ENCODE peak calls at places on chromosomes 13 and 19, in nine cellular contexts. P, S, Z, J, E, W, C, F and T are unnamed samples.

GRCh38 chr19:52034051-52034728 is 6.0 kb upstream of the ZNF614 start:
- DNase-seq in J (no peak), Z (no peak), C (no peak), P (no peak), F (no peak), S (no peak), E (no peak), W (no peak), T (no peak)

GRCh38 chr19:41808663-41809566 is 12.5 kb downstream of the CEACAM3 start:
- DNase-seq in W (peak; percentile 65), Z (no peak), E (peak; percentile 55), J (peak; percentile 30), C (no peak), F (peak; percentile 30), S (no peak), P (peak; percentile 31), T (no peak)

GRCh38 chr19:11606484-11606883 is 9.2 kb downstream of the ZNF627 start:
- DNase-seq in W (no peak), E (no peak), F (no peak), P (no peak), Z (no peak), J (no peak), C (no peak), S (no peak), T (no peak)

GRCh38 chr19:52188822-52189744 is 769 bp upstream of the PPP2R1A start:
- DNase-seq in S (peak; percentile 84), P (peak; percentile 83), W (peak; percentile 100), F (no peak), C (peak; percentile 61), J (no peak), E (peak; percentile 93), Z (no peak), T (no peak)

GRCh38 chr13:113632706-113633484 is 25.1 kb downstream of the ATP4B start:
- DNase-seq in F (no peak), J (no peak), S (peak; percentile 2), E (peak; percentile 19), W (peak; percentile 27), P (peak; percentile 6), C (no peak), Z (no peak), T (no peak)

GRCh38 chr13:21420706-21421105 is 38.4 kb downstream of the ZDHHC20 start:
- DNase-seq in E (no peak), C (no peak), F (no peak), W (no peak), J (no peak), Z (no peak), P (no peak), S (no peak), T (no peak)

GRCh38 chr13:106919638-106920037 is 351.7 kb upstream of the ARGLU1 start:
- DNase-seq in C (no peak), S (peak; percentile 16), Z (peak; percentile 13), P (peak; percentile 63), J (no peak), E (peak; percentile 65), W (no peak), F (peak; percentile 82), T (peak; percentile 17)

GRCh38 chr19:18776736-18777135 is 14.4 kb downstream of the COMP start:
- DNase-seq in W (no peak), F (no peak), J (no peak), C (peak; percentile 30), Z (no peak), S (no peak), P (no peak), E (peak; percentile 47), T (no peak)

GRCh38 chr13:101545521-101545920 is 93.0 kb downstream of the ITGBL1 start:
- DNase-seq in F (no peak), C (no peak), E (no peak), W (no peak), S (no peak), Z (no peak), J (no peak), P (no peak), T (no peak)

GRCh38 chr13:32224916-32225315 is 90.2 kb downstream of the ZAR1L start:
- DNase-seq in P (no peak), E (no peak), C (no peak), J (no peak), S (no peak), Z (no peak), W (no peak), F (no peak), T (no peak)

GRCh38 chr13:99256709-99257108 is 1.5 kb downstream of the GPR18 start:
- DNase-seq in F (no peak), W (no peak), J (no peak), Z (no peak), C (no peak), E (no peak), P (no peak), S (no peak), T (no peak)

GRCh38 chr13:99258946-99259345 is 767 bp upstream of the GPR18 start:
- DNase-seq in P (no peak), Z (no peak), W (no peak), S (no peak), C (no peak), E (no peak), J (no peak), F (no peak), T (no peak)

GRCh38 chr13:99260216-99260615 is 2.0 kb upstream of the GPR18 start:
- DNase-seq in E (no peak), W (no peak), C (no peak), J (no peak), F (no peak), Z (no peak), P (no peak), S (no peak), T (no peak)

GRCh38 chr13:99257291-99257690 is 888 bp downstream of the GPR18 start:
- DNase-seq in P (no peak), S (no peak), F (no peak), W (no peak), J (no peak), Z (no peak), E (no peak), C (no peak), T (no peak)

DNA sequence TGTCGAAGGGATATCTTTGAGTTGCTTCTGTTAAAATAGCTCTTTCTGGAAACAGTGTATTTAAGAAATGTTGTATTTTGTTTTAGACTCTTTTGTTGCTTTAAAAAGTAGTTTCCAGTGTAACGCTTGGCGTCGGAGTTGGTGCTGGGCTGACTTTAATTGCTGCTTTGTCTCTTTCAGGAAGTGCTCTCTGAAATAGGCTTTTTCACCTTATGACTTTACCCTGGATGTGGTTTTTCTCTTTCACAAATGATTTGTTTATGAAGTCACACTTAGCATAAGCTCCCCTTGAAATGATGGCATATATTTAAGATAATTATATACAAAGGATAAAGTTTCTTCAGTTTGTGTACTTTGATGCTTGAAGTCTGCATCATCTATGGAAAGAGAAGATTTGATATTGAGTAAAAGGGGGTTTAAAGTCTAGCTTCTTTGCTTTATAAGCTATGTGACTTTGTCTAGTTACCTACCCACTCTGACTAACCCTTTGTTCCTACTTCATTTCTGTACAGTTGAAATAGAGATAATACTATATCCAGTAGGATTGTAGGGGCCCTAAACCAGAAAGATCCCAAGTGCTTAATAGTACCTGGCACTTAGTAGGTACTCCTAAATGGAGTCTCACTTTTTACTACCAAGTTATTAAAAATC is at the start of gene GPR18:
- DNase-seq in W (no peak), S (no peak), Z (no peak), J (no peak), P (no peak), C (no peak), E (no peak), F (no peak), T (no peak)
- H3K27ac ChIP-seq in W (no peak within 1 kb of the TSS), S (no peak within 1 kb of the TSS), Z (no peak within 1 kb of the TSS), J (peak within 1 kb of the TSS; percentile 32), P (no peak within 1 kb of the TSS), C (no peak within 1 kb of the TSS), E (peak within 1 kb of the TSS; percentile 25), F (no peak within 1 kb of the TSS), T (no peak within 1 kb of the TSS)

GRCh38 chr19:35932291-35932936 is 3.8 kb upstream of the LRFN3 start:
- DNase-seq in P (no peak), F (no peak), J (no peak), W (no peak), S (no peak), Z (no peak), C (no peak), E (no peak), T (no peak)
- H3K4me1 ChIP-seq in P (peaks cover 30% of the 10 kb centered on the region), F (peaks cover 20% of the 10 kb centered on the region), J (peaks cover 25% of the 10 kb centered on the region), W (peaks cover 23% of the 10 kb centered on the region), S (peaks cover 6% of the 10 kb centered on the region), Z (peaks cover 3% of the 10 kb centered on the region), C (peaks cover 6% of the 10 kb centered on the region), E (peaks cover 17% of the 10 kb centered on the region), T (peaks cover 5% of the 10 kb centered on the region)

GRCh38 chr13:37473035-37473434 is 125.5 kb downstream of the POSTN start:
- DNase-seq in J (no peak), E (no peak), P (no peak), W (no peak), Z (no peak), C (no peak), F (no peak), S (no peak), T (no peak)
- TF ChIP-seq CTCF in J (no peak), E (no peak), P (no peak), W (no peak), Z (no peak), C (no peak), F (no peak), S (no peak), T (no peak)

GRCh38 chr19:1218751-1219567 is 13.4 kb downstream of the STK11 start:
- DNase-seq in S (peak; percentile 28), Z (no peak), C (no peak), W (no peak), E (no peak), J (no peak), F (peak; percentile 9), P (no peak), T (no peak)
- H3K27ac ChIP-seq in S (no peak overlapping the region), Z (no peak overlapping the region), C (peak overlapping the region; percentile 0), W (peak overlapping the region; percentile 42), E (peak overlapping the region; percentile 99), J (peak overlapping the region; percentile 60), F (peak overlapping the region; percentile 89), P (peak overlapping the region; percentile 94), T (peak overlapping the region; percentile 56)

GRCh38 chr19:53883741-53884140 is 1.7 kb downstream of the PRKCG start:
- DNase-seq in E (no peak), Z (no peak), W (no peak), P (no peak), C (no peak), F (no peak), S (no peak), J (no peak), T (no peak)
- H3K4me1 ChIP-seq in E (no peaks in the 10 kb centered on the region), Z (peaks cover 6% of the 10 kb centered on the region), W (peaks cover 17% of the 10 kb centered on the region), P (peaks cover 25% of the 10 kb centered on the region), C (peaks cover 8% of the 10 kb centered on the region), F (peaks cover 12% of the 10 kb centered on the region), S (peaks cover 3% of the 10 kb centered on the region), J (peaks cover 18% of the 10 kb centered on the region), T (peaks cover 15% of the 10 kb centered on the region)

DNA sequence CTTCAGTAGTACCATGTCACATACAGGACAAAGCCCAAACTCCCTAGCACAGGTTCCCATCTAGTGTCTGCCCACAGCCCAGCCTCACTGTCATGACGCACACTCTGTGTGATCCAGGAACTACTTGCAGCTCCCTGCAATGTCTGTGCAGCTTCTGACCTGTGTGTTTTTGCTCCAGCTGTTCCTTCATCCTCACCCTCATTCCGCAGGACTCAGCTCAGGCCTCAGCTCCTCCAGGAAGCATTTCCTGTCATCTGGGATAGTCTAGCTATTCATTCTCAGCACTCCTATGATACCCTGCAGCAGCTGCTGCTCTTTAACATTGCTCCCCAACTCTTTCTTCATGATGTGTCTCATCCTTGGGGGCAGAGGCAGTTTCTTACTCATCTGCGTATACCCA is 56.1 kb downstream of the ENOX1 start:
- DNase-seq in Z (no peak), P (no peak), J (peak; percentile 14), E (peak; percentile 43), W (no peak), S (no peak), C (no peak), F (peak; percentile 20), T (no peak)
- TF ChIP-seq CTCF in Z (no peak), P (no peak), J (no peak), E (no peak), W (no peak), S (no peak), C (no peak), F (no peak), T (no peak)

GRCh38 chr13:30751183-30751933 is 16.0 kb downstream of the ALOX5AP start:
- DNase-seq in F (no peak), E (no peak), S (no peak), W (no peak), J (no peak), Z (no peak), P (no peak), C (no peak), T (no peak)
- H3K27ac ChIP-seq in F (no peak overlapping the region), E (peak overlapping the region; percentile 48), S (no peak overlapping the region), W (no peak overlapping the region), J (no peak overlapping the region), Z (no peak overlapping the region), P (peak overlapping the region; percentile 76), C (no peak overlapping the region), T (no peak overlapping the region)